ENCODE peak calls at places on chromosomes 7 and 10, in eight cellular contexts. E is dorsolateral prefrontal cortex, H is NCI-H2081, N is retina, U is substantia nigra, I is adipocyte, M is prostate gland, O is NB4. G is an unnamed sample.

GRCh38 chr7:156307193-156307592 is 333.4 kb upstream of the RNF32 start:
- DNase-seq in E (no peak), M (no peak), I (no peak), U (no peak), N (no peak), O (no peak), H (no peak), G (no peak)

GRCh38 chr10:86204421-86205045 is 162.1 kb downstream of the GRID1 start:
- DNase-seq in M (no peak), O (no peak), I (no peak), E (no peak), H (no peak), N (no peak), U (no peak), G (no peak)

GRCh38 chr10:122128357-122128756 is 139.4 kb downstream of the TACC2 start:
- DNase-seq in H (no peak), M (no peak), O (no peak), N (no peak), E (no peak), U (no peak), I (peak), G (no peak)

GRCh38 chr7:100691676-100692577 is 2.1 kb downstream of the GIGYF1 start:
- DNase-seq in E (peak), N (peak), H (peak), M (peak), I (peak), O (peak), U (peak), G (peak)

GRCh38 chr10:87547734-87548311 is 43.1 kb downstream of the MINPP1 start:
- DNase-seq in U (no peak), M (no peak), O (peak), N (no peak), I (peak), H (no peak), E (no peak), G (no peak)

GRCh38 chr10:121240011-121240410 is 358.2 kb downstream of the FGFR2 start:
- DNase-seq in M (no peak), N (no peak), H (no peak), E (no peak), I (no peak), U (no peak), O (peak), G (no peak)

GRCh38 chr10:44908071-44908709 is 2.9 kb upstream of the TMEM72 start:
- DNase-seq in N (no peak), H (no peak), U (no peak), E (no peak), I (peak), M (no peak), O (no peak), G (no peak)

GRCh38 chr10:13977861-13978843 is 352.6 kb downstream of the FRMD4A start:
- DNase-seq in O (no peak), H (no peak), M (no peak), I (peak), E (no peak), U (no peak), N (no peak), G (no peak)

GRCh38 chr7:54802841-54803240 is 43.8 kb upstream of the SEC61G start:
- DNase-seq in M (no peak), I (no peak), O (no peak), U (no peak), H (no peak), E (no peak), N (no peak), G (no peak)

GRCh38 chr7:343227-343822 is 53.4 kb downstream of the FOXL3 start:
- DNase-seq in O (no peak), H (no peak), E (no peak), U (no peak), N (peak), M (no peak), I (no peak), G (no peak)

GRCh38 chr10:3668276-3668960 is 116.6 kb downstream of the KLF6 start:
- DNase-seq in I (peak), N (peak), H (no peak), E (no peak), M (peak), U (no peak), O (peak), G (no peak)

GRCh38 chr7:155886391-155887173 is 74.3 kb upstream of the SHH start:
- DNase-seq in N (peak), M (no peak), I (no peak), U (no peak), H (no peak), E (no peak), O (no peak), G (no peak)

GRCh38 chr10:62442894-62443674 is 68.9 kb downstream of the ZNF365 start:
- DNase-seq in U (no peak), N (peak), I (no peak), H (no peak), O (no peak), E (no peak), M (no peak), G (no peak)

GRCh38 chr10:67815571-67816059 is 22.4 kb downstream of the DNAJC12 start:
- DNase-seq in H (no peak), E (no peak), U (no peak), I (no peak), O (no peak), N (no peak), M (peak), G (no peak)

GRCh38 chr10:34956756-34957155 is 133.4 kb downstream of the CUL2 start:
- DNase-seq in O (peak), E (no peak), M (no peak), U (no peak), I (no peak), H (no peak), N (no peak), G (no peak)

GRCh38 chr10:91349381-91349780 is 60.8 kb upstream of the HECTD2 start:
- DNase-seq in U (no peak), N (no peak), E (no peak), M (peak), I (peak), O (no peak), H (no peak), G (no peak)

GRCh38 chr7:139245401-139245800 is 14.4 kb downstream of the UBN2 start:
- DNase-seq in H (no peak), N (no peak), U (no peak), M (no peak), E (no peak), I (no peak), O (no peak), G (no peak)

GRCh38 chr7:89607797-89608196 is 546.5 kb upstream of the STEAP1 start:
- DNase-seq in O (no peak), M (no peak), E (no peak), H (peak), I (no peak), U (no peak), N (peak), G (no peak)

GRCh38 chr10:75272896-75273295 is 37.1 kb upstream of the COMTD1 start:
- DNase-seq in O (no peak), H (no peak), E (no peak), I (no peak), M (no peak), U (no peak), N (no peak), G (no peak)

GRCh38 chr10:11594589-11595394 is 16.7 kb downstream of the USP6NL start:
- DNase-seq in H (no peak), N (no peak), M (no peak), I (no peak), O (peak), E (no peak), U (no peak), G (no peak)

GRCh38 chr7:81299711-81300110 is 380.9 kb upstream of the SEMA3C start:
- DNase-seq in I (peak), O (no peak), N (no peak), U (no peak), H (no peak), M (no peak), E (no peak), G (no peak)

GRCh38 chr10:48659790-48660189 is 24.9 kb upstream of the WDFY4 start:
- DNase-seq in U (no peak), H (no peak), N (no peak), I (peak), M (no peak), O (peak), E (no peak), G (no peak)

GRCh38 chr10:119687192-119688032 is 36.2 kb downstream of the BAG3 start:
- DNase-seq in U (no peak), M (no peak), E (no peak), N (peak), H (no peak), I (no peak), O (no peak), G (no peak)

GRCh38 chr10:85604884-85605283 is 761.7 kb downstream of the GRID1 start:
- DNase-seq in U (no peak), H (no peak), E (no peak), O (no peak), N (no peak), I (no peak), M (no peak), G (no peak)

GRCh38 chr10:84267503-84268126 is 22.8 kb downstream of the RGR start:
- DNase-seq in E (no peak), I (peak), U (peak), M (no peak), N (no peak), H (peak), O (peak), G (no peak)

GRCh38 chr10:132493246-132493755 is 44.3 kb upstream of the INPP5A start:
- DNase-seq in O (no peak), E (no peak), U (no peak), M (no peak), I (no peak), H (no peak), N (no peak), G (no peak)

GRCh38 chr10:125441151-125441550 is 241.8 kb downstream of the TEX36 start:
- DNase-seq in E (no peak), H (no peak), I (no peak), U (no peak), O (no peak), N (no peak), M (no peak), G (no peak)

GRCh38 chr7:135277161-135277560 is 43.5 kb downstream of the STRA8 start:
- DNase-seq in I (no peak), U (no peak), H (no peak), N (no peak), E (no peak), M (no peak), O (no peak), G (no peak)

GRCh38 chr10:12130237-12130872 is 878 bp downstream of the SEC61A2 start:
- DNase-seq in N (peak), O (peak), U (no peak), H (peak), E (peak), I (peak), M (no peak), G (peak)

GRCh38 chr10:13944901-13945300 is 358.1 kb downstream of the PRPF18 start:
- DNase-seq in E (no peak), M (no peak), N (no peak), O (no peak), H (no peak), I (no peak), U (no peak), G (no peak)

GRCh38 chr7:121204537-121204936 is 124.3 kb upstream of the WNT16 start:
- DNase-seq in I (peak), O (no peak), E (no peak), U (no peak), N (no peak), H (peak), M (no peak), G (no peak)

GRCh38 chr7:3280445-3280844 is 20.6 kb upstream of the SDK1 start:
- DNase-seq in H (no peak), N (no peak), I (no peak), U (no peak), M (no peak), O (no peak), E (no peak), G (no peak)

GRCh38 chr7:41834805-41835694 is 132.2 kb upstream of the INHBA start:
- DNase-seq in O (no peak), U (no peak), I (peak), N (no peak), H (no peak), M (no peak), E (no peak), G (no peak)

GRCh38 chr7:150432915-150433892 is 17.2 kb upstream of the GIMAP8 start:
- DNase-seq in N (no peak), I (no peak), E (no peak), H (no peak), O (peak), M (no peak), U (no peak), G (no peak)

GRCh38 chr10:124357583-124357930 is 61.2 kb downstream of the OAT start:
- DNase-seq in E (peak), N (no peak), U (no peak), M (no peak), I (no peak), H (no peak), O (no peak), G (no peak)

GRCh38 chr7:135803143-135803542 is 54.5 kb upstream of the FAM180A start:
- DNase-seq in M (no peak), E (no peak), I (no peak), N (no peak), O (no peak), U (no peak), H (no peak), G (no peak)

GRCh38 chr10:70565556-70566514 is 36.7 kb downstream of the PRF1 start:
- DNase-seq in I (no peak), N (no peak), E (no peak), M (no peak), H (no peak), O (peak), U (no peak), G (no peak)

GRCh38 chr7:92740713-92741126 is 95.7 kb downstream of the CDK6 start:
- DNase-seq in I (peak), N (no peak), E (no peak), U (no peak), O (no peak), M (no peak), H (no peak), G (no peak)

G was measured in hippocampal formation.